ENCODE peak calls at places on chromosomes 7 and 10, in six cellular contexts. N is posterior vena cava, F is Daoy, L is GM20000, O is amygdala, Z is neural progenitor cell. D is an unnamed sample.

GRCh38 chr7:143171697-143172096 is 11.5 kb upstream of the TAS2R39 start:
- DNase-seq in N (no peak), F (no peak), L (no peak), O (no peak), Z (no peak), D (no peak)

GRCh38 chr7:156650042-156650441 is 9.5 kb downstream of the RNF32 start:
- DNase-seq in N (no peak), F (no peak), L (peak), O (no peak), Z (peak), D (no peak)

GRCh38 chr10:44506386-44506785 is 121.5 kb upstream of the CXCL12 start:
- DNase-seq in N (no peak), F (no peak), L (no peak), O (no peak), Z (no peak), D (no peak)

GRCh38 chr10:115871855-115872254 is 401.2 kb downstream of the GFRA1 start:
- DNase-seq in N (no peak), F (no peak), L (no peak), O (no peak), Z (no peak), D (no peak)

GRCh38 chr10:122112625-122113160 is 123.7 kb downstream of the TACC2 start:
- DNase-seq in N (peak), F (peak), L (peak), O (peak), Z (peak), D (peak)

GRCh38 chr7:29285861-29286260 is 91.3 kb downstream of the CHN2 start:
- DNase-seq in N (no peak), F (peak), L (no peak), O (no peak), Z (no peak), D (peak)

GRCh38 chr10:120394446-120394845 is 62.6 kb upstream of the PLPP4 start:
- DNase-seq in N (no peak), F (no peak), L (no peak), O (no peak), Z (no peak), D (no peak)

GRCh38 chr7:159049266-159050025 is 95.2 kb downstream of the VIPR2 start:
- DNase-seq in N (peak), F (no peak), L (no peak), O (no peak), Z (no peak), D (no peak)

D was measured in H4.